ENCODE peak calls at places on chromosome 17, in four cellular contexts. A is GM23338, K is H9, O is mesenchymal stem cell. F is an unnamed sample.

GRCh38 chr17:80696456-80696855 is 151.8 kb downstream of the RPTOR start:
- DNase-seq in A (no peak), O (no peak), K (no peak), F (no peak)

GRCh38 chr17:32558997-32559650 is 72.3 kb downstream of the CDK5R1 start:
- DNase-seq in A (no peak), K (no peak), O (peak; percentile 8), F (no peak)

GRCh38 chr17:44792276-44792675 is 33.5 kb downstream of the ADAM11 start:
- DNase-seq in O (peak; percentile 70), K (no peak), A (no peak), F (no peak)

GRCh38 chr17:33218657-33219298 is 74.3 kb downstream of the ASIC2 start:
- DNase-seq in O (peak; percentile 68), K (no peak), A (no peak), F (no peak)

GRCh38 chr17:64502809-64503208 is 3.3 kb downstream of the DDX5 start:
- DNase-seq in O (peak; percentile 60), A (no peak), K (no peak), F (no peak)

GRCh38 chr17:27384261-27384701 is 72.0 kb upstream of the KSR1 start:
- DNase-seq in K (no peak), A (no peak), O (peak; percentile 60), F (no peak)

GRCh38 chr17:7836596-7837374 is 2.8 kb downstream of the KDM6B start:
- DNase-seq in A (peak; percentile 99), O (peak; percentile 99), K (peak; percentile 100), F (peak; percentile 71)

GRCh38 chr17:32518856-32519768 is 32.3 kb downstream of the CDK5R1 start:
- DNase-seq in K (peak; percentile 94), O (peak; percentile 49), A (peak; percentile 96), F (no peak)

GRCh38 chr17:20244671-20245070 is 222.7 kb downstream of the LGALS9B start:
- DNase-seq in A (no peak), O (no peak), K (no peak), F (no peak)

GRCh38 chr17:61406543-61406845 is 6.9 kb downstream of the TBX2 start:
- DNase-seq in A (no peak), O (no peak), K (no peak), F (no peak)

GRCh38 chr17:31739300-31739699 is 119.7 kb downstream of the COPRS start:
- DNase-seq in K (no peak), A (no peak), O (peak; percentile 84), F (no peak)

GRCh38 chr17:80151333-80151732 is 4.4 kb upstream of the EIF4A3 start:
- DNase-seq in O (peak; percentile 87), A (no peak), K (no peak), F (no peak)

GRCh38 chr17:67671492-67671891 is 46.2 kb upstream of the NOL11 start:
- DNase-seq in K (no peak), O (no peak), A (no peak), F (no peak)

GRCh38 chr17:37713028-37713431 is 31.8 kb downstream of the HNF1B start:
- DNase-seq in A (no peak), O (no peak), K (no peak), F (no peak)

GRCh38 chr17:64641499-64641898 is 20.6 kb downstream of the SMURF2 start:
- DNase-seq in K (no peak), A (no peak), O (peak; percentile 85), F (no peak)

GRCh38 chr17:12765544-12765943 is 23.8 kb upstream of the ARHGAP44 start:
- DNase-seq in K (no peak), O (peak; percentile 77), A (no peak), F (no peak)

GRCh38 chr17:4604111-4604644 is 19.8 kb downstream of the SMTNL2 start:
- DNase-seq in A (no peak), K (no peak), O (peak; percentile 43), F (no peak)

GRCh38 chr17:12537436-12537835 is 128.3 kb upstream of the MYOCD start:
- DNase-seq in O (no peak), A (no peak), K (no peak), F (no peak)

GRCh38 chr17:16470302-16470701 is 21.7 kb downstream of the LRRC75A start:
- DNase-seq in K (peak; percentile 37), A (no peak), O (no peak), F (no peak)

GRCh38 chr17:15431201-15431600 is 36.2 kb downstream of the CDRT4 start:
- DNase-seq in K (no peak), A (no peak), O (no peak), F (no peak)

GRCh38 chr17:10463402-10463801 is 6.0 kb downstream of the MYH4 start:
- DNase-seq in K (no peak), A (peak; percentile 52), O (no peak), F (no peak)

GRCh38 chr17:51258756-51259573 is 884 bp downstream of the MBTD1 start:
- DNase-seq in K (peak; percentile 61), O (peak; percentile 23), A (no peak), F (no peak)

GRCh38 chr17:17153071-17153470 is 53.1 kb downstream of the PLD6 start:
- DNase-seq in K (no peak), O (no peak), A (no peak), F (no peak)

GRCh38 chr17:36808181-36808661 is 129.1 kb upstream of the LHX1 start:
- DNase-seq in O (peak; percentile 2), A (peak; percentile 78), K (peak; percentile 60), F (no peak)

GRCh38 chr17:10725262-10725661 is 4.6 kb downstream of the TMEM220 start:
- DNase-seq in K (no peak), O (no peak), A (no peak), F (no peak)

GRCh38 chr17:35189291-35189690 is 4.9 kb downstream of the SLC35G3 start:
- DNase-seq in K (no peak), O (no peak), A (no peak), F (no peak)

GRCh38 chr17:80005360-80006338 is 30.0 kb downstream of the TBC1D16 start:
- DNase-seq in K (peak; percentile 80), O (peak; percentile 51), A (peak; percentile 73), F (peak; percentile 62)

GRCh38 chr17:68400404-68400735 is 56.9 kb downstream of the WIPI1 start:
- DNase-seq in O (no peak), K (peak; percentile 12), A (no peak), F (no peak)

GRCh38 chr17:69084911-69085310 is 24.2 kb upstream of the ABCA9 start:
- DNase-seq in O (peak; percentile 16), A (peak; percentile 91), K (peak; percentile 92), F (no peak)

GRCh38 chr17:16507918-16508533 is 16.0 kb upstream of the LRRC75A start:
- DNase-seq in K (no peak), O (no peak), A (no peak), F (no peak)

GRCh38 chr17:60231234-60231633 is 81.5 kb downstream of the CA4 start:
- DNase-seq in A (peak; percentile 30), K (no peak), O (peak; percentile 24), F (no peak)

GRCh38 chr17:36920032-36921000 is 17.0 kb upstream of the LHX1 start:
- DNase-seq in O (peak; percentile 39), A (no peak), K (peak; percentile 53), F (no peak)

GRCh38 chr17:8656693-8657092 is 26.2 kb upstream of the MYH10 start:
- DNase-seq in K (no peak), O (no peak), A (no peak), F (no peak)

GRCh38 chr17:73069164-73069774 is 23.2 kb downstream of the SLC39A11 start:
- DNase-seq in O (peak; percentile 12), A (no peak), K (no peak), F (no peak)

GRCh38 chr17:56779898-56780777 is 53.6 kb downstream of the C17orf67 start:
- DNase-seq in K (peak; percentile 90), A (peak; percentile 79), O (peak; percentile 71), F (peak; percentile 74)

GRCh38 chr17:56778898-56779297 is 54.8 kb downstream of the C17orf67 start:
- DNase-seq in O (no peak), A (no peak), K (no peak), F (no peak)

GRCh38 chr17:56781944-56782737 is 51.6 kb downstream of the C17orf67 start:
- DNase-seq in O (no peak), A (no peak), K (no peak), F (no peak)

GRCh38 chr17:56777859-56778258 is 55.9 kb downstream of the C17orf67 start:
- DNase-seq in A (no peak), K (no peak), O (peak; percentile 35), F (no peak)

GRCh38 chr17:56779306-56779705 is 54.4 kb downstream of the C17orf67 start:
- DNase-seq in A (no peak), O (no peak), K (no peak), F (no peak)
- H3K4me1 ChIP-seq in A (peaks cover 6% of the 10 kb centered on the region), O (peaks cover 6% of the 10 kb centered on the region), K (no peaks in the 10 kb centered on the region), F (peaks cover 17% of the 10 kb centered on the region)

GRCh38 chr17:49630113-49630900 is 47.6 kb downstream of the SPOP start:
- DNase-seq in A (no peak), K (no peak), O (no peak), F (no peak)
- H3K4me1 ChIP-seq in A (peaks cover 10% of the 10 kb centered on the region), K (no peaks in the 10 kb centered on the region), O (peaks cover 1% of the 10 kb centered on the region), F (peaks cover 7% of the 10 kb centered on the region)

DNA sequence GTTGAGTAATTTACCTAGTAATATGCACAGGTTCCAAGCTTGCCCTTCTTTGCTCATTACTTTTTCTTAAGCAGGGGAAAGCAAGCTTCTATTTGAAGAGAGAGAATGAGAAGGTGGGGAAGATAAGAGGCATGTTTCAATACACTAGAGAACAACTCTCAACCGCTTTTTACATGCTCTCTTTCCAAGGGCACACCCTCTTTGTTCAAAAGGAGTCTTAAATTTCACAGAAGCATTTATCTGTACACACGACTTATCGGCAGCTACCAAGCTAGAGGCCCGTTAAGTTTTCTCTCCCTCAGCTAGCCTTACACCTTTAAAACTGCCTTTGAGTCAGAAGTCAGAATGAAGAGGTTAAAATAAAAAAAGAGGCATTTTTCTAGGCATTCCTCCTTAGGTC is 79.6 kb downstream of the STH start:
- DNase-seq in K (no peak), A (no peak), O (no peak), F (no peak)
- H3K4me1 ChIP-seq in K (no peaks in the 10 kb centered on the region), A (peaks cover 20% of the 10 kb centered on the region), O (peaks cover 4% of the 10 kb centered on the region), F (peaks cover 11% of the 10 kb centered on the region)

GRCh38 chr17:57984226-57984890 is 3.7 kb downstream of the VEZF1 start:
- DNase-seq in O (no peak), K (no peak), A (no peak), F (no peak)

GRCh38 chr17:57984936-57985674 is 2.9 kb downstream of the VEZF1 start:
- DNase-seq in A (no peak), K (no peak), O (peak; percentile 52), F (no peak)

GRCh38 chr17:57980522-57980921 is 7.5 kb downstream of the VEZF1 start:
- DNase-seq in K (no peak), O (no peak), A (no peak), F (no peak)

GRCh38 chr17:57983446-57983845 is 4.6 kb downstream of the VEZF1 start:
- DNase-seq in K (no peak), A (no peak), O (no peak), F (no peak)

GRCh38 chr17:57982452-57983170 is 5.4 kb downstream of the VEZF1 start:
- DNase-seq in O (no peak), A (no peak), K (no peak), F (no peak)
- H3K4me1 ChIP-seq in O (peaks cover 5% of the 10 kb centered on the region), A (peaks cover 7% of the 10 kb centered on the region), K (no peaks in the 10 kb centered on the region), F (peaks cover 59% of the 10 kb centered on the region)

GRCh38 chr17:28879886-28880571 is 17.5 kb downstream of the FLOT2 start:
- DNase-seq in A (no peak), K (no peak), O (no peak), F (no peak)

GRCh38 chr17:28880572-28880945 is 17.0 kb downstream of the FLOT2 start:
- DNase-seq in O (no peak), K (no peak), A (no peak), F (no peak)

GRCh38 chr17:28881533-28882056 is 15.9 kb downstream of the FLOT2 start:
- DNase-seq in O (no peak), A (no peak), K (no peak), F (no peak)

GRCh38 chr17:28878158-28878910 is 19.2 kb downstream of the FLOT2 start:
- DNase-seq in A (no peak), K (no peak), O (no peak), F (no peak)

GRCh38 chr17:28878981-28879380 is 18.6 kb downstream of the FLOT2 start:
- DNase-seq in K (peak; percentile 94), A (peak; percentile 95), O (peak; percentile 62), F (peak; percentile 28)
- H3K4me1 ChIP-seq in K (no peaks in the 10 kb centered on the region), A (no peaks in the 10 kb centered on the region), O (peaks cover 2% of the 10 kb centered on the region), F (no peaks in the 10 kb centered on the region)